ENCODE peak calls at places on chromosome 4, in nine cellular contexts. V, E, D, G, M, Q, I, A and H are unnamed samples.
A peak's percentile ranks its signal among the peaks of the same experiment; 100 is the strongest.

GRCh38 chr4:163395055-163395454 is 51.4 kb downstream of the NPY5R start:
- DNase-seq in V (no peak), E (no peak), D (no peak), G (no peak), M (no peak), Q (peak; percentile 28), I (no peak), A (no peak), H (no peak)

GRCh38 chr4:169707958-169708643 is 49.6 kb downstream of the HPF1 start:
- DNase-seq in V (no peak), E (no peak), D (no peak), G (no peak), M (no peak), Q (peak; percentile 31), I (no peak), A (no peak), H (no peak)

GRCh38 chr4:182324282-182324681 is 81.1 kb downstream of the TENM3 start:
- DNase-seq in V (no peak), E (no peak), D (no peak), G (no peak), M (no peak), Q (no peak), I (no peak), A (no peak), H (no peak)

GRCh38 chr4:4888695-4889094 is 29.2 kb downstream of the MSX1 start:
- DNase-seq in V (no peak), E (no peak), D (no peak), G (no peak), M (no peak), Q (no peak), I (no peak), A (no peak), H (no peak)

GRCh38 chr4:40916880-40917279 is 167.1 kb downstream of the NSUN7 start:
- DNase-seq in V (no peak), E (peak; percentile 65), D (peak; percentile 35), G (peak; percentile 54), M (peak; percentile 52), Q (no peak), I (peak; percentile 33), A (peak; percentile 38), H (no peak)

GRCh38 chr4:168605411-168605810 is 108.6 kb downstream of the PALLD start:
- DNase-seq in V (peak; percentile 19), E (no peak), D (no peak), G (no peak), M (no peak), Q (peak; percentile 83), I (no peak), A (peak; percentile 36), H (no peak)

GRCh38 chr4:23194751-23195150 is 502.0 kb downstream of the GBA3 start:
- DNase-seq in V (no peak), E (no peak), D (no peak), G (no peak), M (no peak), Q (no peak), I (no peak), A (no peak), H (no peak)

GRCh38 chr4:36054750-36055467 is 189.4 kb downstream of the ARAP2 start:
- DNase-seq in V (no peak), E (no peak), D (no peak), G (no peak), M (no peak), Q (no peak), I (no peak), A (no peak), H (no peak)

GRCh38 chr4:17941731-17942130 is 79.8 kb downstream of the LCORL start:
- DNase-seq in V (no peak), E (no peak), D (no peak), G (no peak), M (no peak), Q (peak; percentile 5), I (no peak), A (no peak), H (no peak)

GRCh38 chr4:103204114-103204513 is 6.0 kb upstream of the CENPE start:
- DNase-seq in V (no peak), E (no peak), D (no peak), G (no peak), M (no peak), Q (no peak), I (no peak), A (peak; percentile 12), H (no peak)

GRCh38 chr4:145541266-145541770 is 59.7 kb downstream of the SMAD1 start:
- DNase-seq in V (no peak), E (no peak), D (no peak), G (no peak), M (no peak), Q (no peak), I (no peak), A (no peak), H (no peak)

GRCh38 chr4:2900701-2901100 is 57.1 kb downstream of the ADD1 start:
- DNase-seq in V (no peak), E (no peak), D (no peak), G (no peak), M (no peak), Q (no peak), I (no peak), A (no peak), H (no peak)

GRCh38 chr4:78845469-78845868 is 69.3 kb downstream of the BMP2K start:
- DNase-seq in V (no peak), E (no peak), D (no peak), G (no peak), M (no peak), Q (no peak), I (no peak), A (no peak), H (no peak)

GRCh38 chr4:114037981-114038380 is 58.5 kb upstream of the ARSJ start:
- DNase-seq in V (no peak), E (no peak), D (no peak), G (no peak), M (no peak), Q (no peak), I (no peak), A (no peak), H (no peak)

GRCh38 chr4:125322363-125322730 is 7.6 kb downstream of the FAT4 start:
- DNase-seq in V (no peak), E (no peak), D (no peak), G (peak; percentile 21), M (no peak), Q (peak; percentile 35), I (no peak), A (no peak), H (no peak)

GRCh38 chr4:48905363-48906015 is 1.1 kb downstream of the OCIAD2 start:
- DNase-seq in V (no peak), E (peak; percentile 32), D (no peak), G (no peak), M (no peak), Q (peak; percentile 61), I (no peak), A (peak; percentile 56), H (no peak)

GRCh38 chr4:28010543-28011235 is 1150.0 kb downstream of the STIM2 start:
- DNase-seq in V (no peak), E (no peak), D (no peak), G (no peak), M (no peak), Q (peak; percentile 56), I (no peak), A (no peak), H (no peak)

GRCh38 chr4:7871356-7871755 is 68.3 kb downstream of the AFAP1 start:
- DNase-seq in V (no peak), E (no peak), D (no peak), G (no peak), M (no peak), Q (no peak), I (no peak), A (no peak), H (no peak)
- TF ChIP-seq POLR2A in V (no peak), E (no peak), D (no peak), G (no peak), M (no peak), Q (no peak), I (no peak), A (no peak), H (no peak)

GRCh38 chr4:39698424-39699009 is 581 bp downstream of the UBE2K start:
- DNase-seq in V (no peak), E (peak; percentile 48), D (peak; percentile 68), G (peak; percentile 57), M (peak; percentile 50), Q (no peak), I (peak; percentile 68), A (no peak), H (peak; percentile 41)
- TF ChIP-seq POLR2A in V (no peak), E (no peak), D (no peak), G (no peak), M (no peak), Q (no peak), I (no peak), A (no peak), H (no peak)

GRCh38 chr4:73453701-73454005 is 17.6 kb downstream of the AFP start:
- DNase-seq in V (no peak), E (no peak), D (no peak), G (no peak), M (no peak), Q (no peak), I (no peak), A (no peak), H (no peak)

GRCh38 chr4:73451404-73451803 is 15.4 kb downstream of the AFP start:
- DNase-seq in V (no peak), E (no peak), D (no peak), G (no peak), M (no peak), Q (peak; percentile 56), I (no peak), A (peak; percentile 4), H (no peak)

GRCh38 chr4:73452953-73453700 is 17.1 kb downstream of the AFP start:
- DNase-seq in V (no peak), E (no peak), D (no peak), G (no peak), M (no peak), Q (no peak), I (no peak), A (no peak), H (no peak)

GRCh38 chr4:73450398-73451004 is 14.5 kb downstream of the AFP start:
- DNase-seq in V (no peak), E (peak; percentile 24), D (no peak), G (peak; percentile 15), M (no peak), Q (peak; percentile 89), I (no peak), A (peak; percentile 73), H (no peak)

GRCh38 chr4:73451978-73452747 is 16.1 kb downstream of the AFP start:
- DNase-seq in V (no peak), E (no peak), D (no peak), G (no peak), M (no peak), Q (no peak), I (no peak), A (no peak), H (no peak)
- TF ChIP-seq POLR2A in V (no peak), E (no peak), D (no peak), G (no peak), M (no peak), Q (no peak), I (no peak), A (no peak), H (no peak)

DNA sequence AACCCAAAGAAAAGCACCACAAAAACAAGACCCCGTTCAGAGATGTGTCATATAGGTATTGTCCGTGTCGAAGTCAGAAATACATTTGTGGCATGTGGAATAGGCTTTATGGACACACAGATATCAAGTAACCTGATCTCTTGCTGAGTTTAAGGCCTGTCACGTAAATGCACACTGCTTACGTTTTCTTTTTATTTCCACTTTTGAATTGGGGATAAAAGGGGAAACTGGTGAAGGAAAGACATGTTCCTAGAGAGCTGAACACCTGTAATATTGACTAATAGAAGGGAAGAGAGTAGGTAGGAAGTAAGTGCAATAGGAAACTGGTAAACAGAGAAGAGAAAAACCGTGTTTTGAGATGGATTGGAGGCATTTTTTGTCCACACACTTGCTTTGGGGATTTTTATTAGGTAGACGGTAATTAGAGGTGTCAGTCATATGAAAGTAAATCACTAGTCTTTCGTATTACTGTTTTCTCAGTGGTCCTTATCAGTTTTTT is 24.9 kb downstream of the TMEM131L start:
- DNase-seq in V (no peak), E (no peak), D (no peak), G (no peak), M (no peak), Q (no peak), I (no peak), A (no peak), H (no peak)
- TF ChIP-seq POLR2A in V (no peak), E (no peak), D (no peak), G (no peak), M (no peak), Q (no peak), I (no peak), A (no peak), H (no peak)